ENCODE peak calls at places on chromosomes 13 and 19, in eight cellular contexts. One of them, this sample, is unnamed.

GRCh38 chr13:71831716-71832115 is 35.3 kb downstream of the DACH1 start:
- DNase-seq in HCT116: no peak
- DNase-seq in prostate gland: no peak
- DNase-seq in body of pancreas: no peak
- DNase-seq in endothelial cell of umbilical vein: no peak
- DNase-seq in lower leg skin: no peak
- DNase-seq in adrenal gland: no peak
- DNase-seq in Peyer's patch: no peak
- DNase-seq in this sample: no peak

GRCh38 chr13:52862358-52863206 is 14.1 kb upstream of the PCDH8 start:
- DNase-seq in HCT116: peak
- DNase-seq in prostate gland: no peak
- DNase-seq in body of pancreas: peak
- DNase-seq in endothelial cell of umbilical vein: peak
- DNase-seq in lower leg skin: no peak
- DNase-seq in adrenal gland: no peak
- DNase-seq in Peyer's patch: no peak
- DNase-seq in this sample: no peak

GRCh38 chr13:73335938-73336337 is 277.1 kb downstream of the KLF5 start:
- DNase-seq in HCT116: no peak
- DNase-seq in prostate gland: no peak
- DNase-seq in body of pancreas: no peak
- DNase-seq in endothelial cell of umbilical vein: no peak
- DNase-seq in lower leg skin: no peak
- DNase-seq in adrenal gland: no peak
- DNase-seq in Peyer's patch: no peak
- DNase-seq in this sample: no peak

GRCh38 chr19:19613456-19613855 is 5.0 kb downstream of the PBX4 start:
- DNase-seq in HCT116: peak
- DNase-seq in prostate gland: no peak
- DNase-seq in body of pancreas: no peak
- DNase-seq in endothelial cell of umbilical vein: no peak
- DNase-seq in lower leg skin: no peak
- DNase-seq in adrenal gland: no peak
- DNase-seq in Peyer's patch: no peak
- DNase-seq in this sample: no peak

GRCh38 chr13:23946900-23947299 is 49.6 kb upstream of the C1QTNF9B start:
- DNase-seq in HCT116: no peak
- DNase-seq in prostate gland: no peak
- DNase-seq in body of pancreas: no peak
- DNase-seq in endothelial cell of umbilical vein: no peak
- DNase-seq in lower leg skin: no peak
- DNase-seq in adrenal gland: no peak
- DNase-seq in Peyer's patch: no peak
- DNase-seq in this sample: no peak

GRCh38 chr19:43504426-43505185 is at the start of gene PHLDB3:
- DNase-seq in HCT116: no peak
- DNase-seq in prostate gland: peak
- DNase-seq in body of pancreas: peak
- DNase-seq in endothelial cell of umbilical vein: peak
- DNase-seq in lower leg skin: peak
- DNase-seq in adrenal gland: peak
- DNase-seq in Peyer's patch: peak
- DNase-seq in this sample: peak

GRCh38 chr19:10061717-10062310 is 24.3 kb upstream of the SHFL start:
- DNase-seq in HCT116: no peak
- DNase-seq in prostate gland: no peak
- DNase-seq in body of pancreas: no peak
- DNase-seq in endothelial cell of umbilical vein: no peak
- DNase-seq in lower leg skin: no peak
- DNase-seq in adrenal gland: no peak
- DNase-seq in Peyer's patch: no peak
- DNase-seq in this sample: no peak

GRCh38 chr19:35160629-35161433 is 6.3 kb downstream of the FXYD5 start:
- DNase-seq in HCT116: no peak
- DNase-seq in prostate gland: no peak
- DNase-seq in body of pancreas: no peak
- DNase-seq in endothelial cell of umbilical vein: no peak
- DNase-seq in lower leg skin: no peak
- DNase-seq in adrenal gland: no peak
- DNase-seq in Peyer's patch: no peak
- DNase-seq in this sample: no peak

GRCh38 chr19:7772752-7773291 is 9.8 kb downstream of the CLEC4M start:
- DNase-seq in HCT116: no peak
- DNase-seq in prostate gland: no peak
- DNase-seq in body of pancreas: no peak
- DNase-seq in endothelial cell of umbilical vein: no peak
- DNase-seq in lower leg skin: peak
- DNase-seq in adrenal gland: no peak
- DNase-seq in Peyer's patch: peak
- DNase-seq in this sample: no peak

GRCh38 chr13:39765801-39766463 is 110.5 kb downstream of the COG6 start:
- DNase-seq in HCT116: no peak
- DNase-seq in prostate gland: peak
- DNase-seq in body of pancreas: peak
- DNase-seq in endothelial cell of umbilical vein: peak
- DNase-seq in lower leg skin: peak
- DNase-seq in adrenal gland: no peak
- DNase-seq in Peyer's patch: peak
- DNase-seq in this sample: peak

GRCh38 chr13:37138169-37138568 is 32.7 kb upstream of the CSNK1A1L start:
- DNase-seq in HCT116: peak
- DNase-seq in prostate gland: no peak
- DNase-seq in body of pancreas: no peak
- DNase-seq in endothelial cell of umbilical vein: no peak
- DNase-seq in lower leg skin: no peak
- DNase-seq in adrenal gland: no peak
- DNase-seq in Peyer's patch: no peak
- DNase-seq in this sample: no peak

GRCh38 chr19:7874080-7874856 is at the start of gene PRR36:
- DNase-seq in HCT116: no peak
- DNase-seq in prostate gland: peak
- DNase-seq in body of pancreas: peak
- DNase-seq in endothelial cell of umbilical vein: peak
- DNase-seq in lower leg skin: no peak
- DNase-seq in adrenal gland: peak
- DNase-seq in Peyer's patch: no peak
- DNase-seq in this sample: no peak

GRCh38 chr19:14333101-14333871 is 48.0 kb upstream of the ADGRE5 start:
- DNase-seq in HCT116: no peak
- DNase-seq in prostate gland: no peak
- DNase-seq in body of pancreas: no peak
- DNase-seq in endothelial cell of umbilical vein: no peak
- DNase-seq in lower leg skin: no peak
- DNase-seq in adrenal gland: no peak
- DNase-seq in Peyer's patch: peak
- DNase-seq in this sample: no peak

GRCh38 chr13:50994651-50995050 is 85.1 kb downstream of the RNASEH2B start:
- DNase-seq in HCT116: no peak
- DNase-seq in prostate gland: no peak
- DNase-seq in body of pancreas: no peak
- DNase-seq in endothelial cell of umbilical vein: no peak
- DNase-seq in lower leg skin: no peak
- DNase-seq in adrenal gland: no peak
- DNase-seq in Peyer's patch: no peak
- DNase-seq in this sample: no peak

GRCh38 chr13:32278456-32278855 is 36.7 kb downstream of the ZAR1L start:
- DNase-seq in HCT116: no peak
- DNase-seq in prostate gland: no peak
- DNase-seq in body of pancreas: no peak
- DNase-seq in endothelial cell of umbilical vein: no peak
- DNase-seq in lower leg skin: no peak
- DNase-seq in adrenal gland: no peak
- DNase-seq in Peyer's patch: no peak
- DNase-seq in this sample: no peak

GRCh38 chr13:73697166-73697565 is 437.0 kb downstream of the KLF12 start:
- DNase-seq in HCT116: no peak
- DNase-seq in prostate gland: no peak
- DNase-seq in body of pancreas: no peak
- DNase-seq in endothelial cell of umbilical vein: no peak
- DNase-seq in lower leg skin: no peak
- DNase-seq in adrenal gland: no peak
- DNase-seq in Peyer's patch: no peak
- DNase-seq in this sample: no peak

DNA sequence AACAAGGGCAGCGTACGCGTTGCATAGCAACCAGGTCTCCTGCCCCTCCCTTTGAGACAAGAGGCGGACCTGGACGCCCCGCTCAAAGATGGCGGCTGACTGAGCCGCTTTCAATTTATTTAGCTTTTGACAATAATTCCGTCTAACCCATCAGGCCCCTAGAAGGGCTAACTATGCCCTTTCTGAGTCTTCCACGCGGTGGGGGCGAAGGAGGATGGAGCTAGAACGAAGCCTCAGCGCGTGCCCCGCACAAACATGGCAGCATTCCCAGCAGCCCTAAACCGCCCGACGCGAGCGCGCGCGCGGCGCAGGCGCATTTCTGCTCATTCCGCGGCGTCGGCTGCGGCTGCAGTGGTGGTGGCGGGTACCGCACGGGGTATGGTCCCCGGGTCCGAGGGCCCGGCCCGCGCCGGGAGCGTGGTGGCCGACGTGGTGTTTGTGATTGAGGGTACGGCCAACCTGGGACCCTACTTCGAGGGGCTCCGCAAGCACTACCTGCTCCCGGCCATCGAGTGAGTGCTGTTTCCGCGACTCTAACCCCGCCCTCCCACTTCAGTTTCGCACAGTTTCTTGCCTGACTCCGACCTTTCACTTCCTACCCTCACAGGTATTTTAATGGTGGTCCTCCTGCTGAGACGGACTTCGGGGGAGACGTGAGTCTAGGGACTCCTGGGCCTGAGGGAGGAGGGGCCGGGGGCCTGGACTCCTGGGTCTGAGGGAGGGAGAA is at the start of gene MED25:
- DNase-seq in HCT116: peak
- DNase-seq in prostate gland: peak
- DNase-seq in body of pancreas: peak
- DNase-seq in endothelial cell of umbilical vein: peak
- DNase-seq in lower leg skin: peak
- DNase-seq in adrenal gland: peak
- DNase-seq in Peyer's patch: peak
- DNase-seq in this sample: peak
- TF ChIP-seq POLR2A in HCT116: peak
- TF ChIP-seq POLR2A in prostate gland: peak
- TF ChIP-seq POLR2A in body of pancreas: no peak
- TF ChIP-seq POLR2A in endothelial cell of umbilical vein: peak
- TF ChIP-seq POLR2A in lower leg skin: no peak
- TF ChIP-seq POLR2A in adrenal gland: peak
- TF ChIP-seq POLR2A in Peyer's patch: peak
- TF ChIP-seq POLR2A in this sample: peak

DNA sequence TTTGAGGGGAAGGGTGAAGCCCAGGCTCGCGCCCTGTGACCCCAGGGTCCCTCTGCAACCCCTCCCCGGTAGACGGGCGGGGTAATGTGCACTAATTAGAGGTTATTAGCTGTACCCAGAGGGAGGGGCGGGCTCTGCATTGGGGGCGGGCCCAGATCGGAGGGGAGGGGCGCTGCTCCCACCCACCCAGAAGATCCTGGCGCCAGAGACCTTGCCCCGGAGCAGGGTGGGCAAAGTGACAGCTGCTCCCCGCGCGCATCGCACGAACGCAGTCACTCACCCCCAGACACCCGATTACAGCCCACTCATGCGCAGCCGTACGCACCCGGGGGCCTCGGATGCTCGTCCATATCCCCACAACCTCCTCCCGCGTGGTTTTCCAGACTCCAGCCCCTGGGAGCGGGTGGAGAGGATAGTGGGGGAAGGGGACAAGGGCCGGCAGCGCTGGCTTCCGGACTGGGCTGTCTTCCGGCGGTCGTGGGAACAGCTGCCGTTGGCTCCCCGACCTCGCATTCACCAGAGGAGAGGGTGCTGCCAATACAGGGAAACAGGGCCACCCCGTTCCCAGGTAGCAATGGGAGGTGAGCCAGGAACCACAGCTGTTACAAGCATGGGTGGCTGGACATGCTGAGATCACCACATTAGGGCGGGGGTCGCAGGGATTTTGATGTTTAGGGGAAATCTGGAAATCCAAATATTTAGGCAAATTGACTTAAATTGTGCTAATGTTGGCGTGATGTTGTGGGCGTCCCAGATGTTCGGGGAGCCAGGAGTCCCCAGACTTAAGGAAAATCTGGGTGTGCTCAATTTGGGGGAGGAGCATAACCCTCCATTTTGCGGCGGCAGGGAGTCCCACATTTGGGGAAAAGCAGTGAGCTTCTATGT is 2.9 kb upstream of the HOOK2 start:
- DNase-seq in HCT116: no peak
- DNase-seq in prostate gland: peak
- DNase-seq in body of pancreas: peak
- DNase-seq in endothelial cell of umbilical vein: peak
- DNase-seq in lower leg skin: peak
- DNase-seq in adrenal gland: peak
- DNase-seq in Peyer's patch: peak
- DNase-seq in this sample: peak
- H3K4me3 ChIP-seq in HCT116: peak
- H3K4me3 ChIP-seq in prostate gland: peak
- H3K4me3 ChIP-seq in body of pancreas: peak
- H3K4me3 ChIP-seq in endothelial cell of umbilical vein: peak
- H3K4me3 ChIP-seq in lower leg skin: peak
- H3K4me3 ChIP-seq in adrenal gland: no peak
- H3K4me3 ChIP-seq in Peyer's patch: peak
- H3K4me3 ChIP-seq in this sample: peak

DNA sequence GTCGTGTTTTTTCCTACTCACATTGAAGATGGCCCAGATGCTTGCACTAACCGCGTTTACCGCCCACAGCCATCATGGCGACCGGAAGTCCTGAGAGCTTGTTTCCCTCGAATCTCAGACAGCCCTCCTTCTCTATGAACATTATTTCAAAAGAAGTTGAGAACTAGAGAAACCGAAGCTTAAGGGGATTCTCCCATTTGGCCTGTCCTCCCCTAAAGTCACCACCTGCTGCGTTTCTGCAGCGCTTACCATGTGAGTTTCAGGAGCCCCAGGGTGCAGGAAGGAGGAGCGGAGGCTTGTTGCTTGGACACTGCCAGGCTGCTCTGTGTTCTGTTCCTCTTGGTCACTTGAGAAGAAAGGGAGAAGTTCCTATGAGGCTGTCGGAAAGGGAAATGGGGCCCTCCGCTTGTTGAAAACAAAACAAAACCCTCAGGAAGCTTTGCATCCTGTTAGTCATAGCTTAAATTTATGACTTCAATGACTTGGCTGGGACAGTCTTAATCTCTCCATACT is 6.2 kb downstream of the CARD8 start:
- DNase-seq in HCT116: no peak
- DNase-seq in prostate gland: no peak
- DNase-seq in body of pancreas: peak
- DNase-seq in endothelial cell of umbilical vein: peak
- DNase-seq in lower leg skin: peak
- DNase-seq in adrenal gland: peak
- DNase-seq in Peyer's patch: peak
- DNase-seq in this sample: peak
- TF ChIP-seq POLR2A in HCT116: no peak
- TF ChIP-seq POLR2A in prostate gland: no peak
- TF ChIP-seq POLR2A in body of pancreas: no peak
- TF ChIP-seq POLR2A in endothelial cell of umbilical vein: peak
- TF ChIP-seq POLR2A in lower leg skin: no peak
- TF ChIP-seq POLR2A in adrenal gland: peak
- TF ChIP-seq POLR2A in Peyer's patch: peak
- TF ChIP-seq POLR2A in this sample: no peak

DNA sequence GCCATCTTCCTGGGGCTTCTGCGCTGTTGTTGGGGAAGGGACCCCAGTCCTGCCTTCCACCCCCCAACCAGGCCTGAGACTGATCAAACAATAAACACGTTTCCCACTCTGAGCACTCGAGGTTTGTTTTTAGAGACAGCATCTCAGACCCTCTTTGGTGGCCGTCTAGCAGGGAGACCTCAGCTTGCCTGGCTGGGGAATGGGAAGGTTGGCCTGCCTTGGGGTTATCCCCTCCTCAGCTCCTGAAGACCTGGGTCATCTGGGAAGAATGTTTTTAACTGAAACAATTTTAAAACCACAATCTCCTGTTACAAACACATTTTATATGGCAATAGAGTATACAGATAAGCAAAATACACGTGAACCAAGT is 2.0 kb downstream of the ZNF581 start:
- DNase-seq in HCT116: no peak
- DNase-seq in prostate gland: no peak
- DNase-seq in body of pancreas: no peak
- DNase-seq in endothelial cell of umbilical vein: no peak
- DNase-seq in lower leg skin: no peak
- DNase-seq in adrenal gland: no peak
- DNase-seq in Peyer's patch: no peak
- DNase-seq in this sample: no peak
- H3K4me3 ChIP-seq in HCT116: no peak
- H3K4me3 ChIP-seq in prostate gland: no peak
- H3K4me3 ChIP-seq in body of pancreas: no peak
- H3K4me3 ChIP-seq in endothelial cell of umbilical vein: no peak
- H3K4me3 ChIP-seq in lower leg skin: no peak
- H3K4me3 ChIP-seq in adrenal gland: no peak
- H3K4me3 ChIP-seq in Peyer's patch: no peak
- H3K4me3 ChIP-seq in this sample: no peak

This sample was measured in sigmoid colon.